ENCODE peak calls at places on chromosomes 1 and 21, in ten cellular contexts. X is neural progenitor cell, B is neuronal stem cell, J is astrocyte, S is IMR-90, Z is colonic mucosa, Q is HepG2, P is mesendoderm, C is mesenchymal stem cell, L is fibroblast of lung. G is an unnamed sample.

GRCh38 chr1:151839457-151840409 is at the start of gene C2CD4D:
- DNase-seq in X (peak), B (peak), J (no peak), S (no peak), Z (peak), Q (peak), P (peak), C (peak), L (no peak), G (peak)

GRCh38 chr1:169115891-169116585 is 9.5 kb downstream of the ATP1B1 start:
- DNase-seq in X (no peak), B (no peak), J (peak), S (peak), Z (peak), Q (peak), P (peak), C (peak), L (no peak), G (peak)

GRCh38 chr1:50123071-50123470 is 14.4 kb downstream of the ELAVL4 start:
- DNase-seq in X (no peak), B (no peak), J (no peak), S (no peak), Z (no peak), Q (peak), P (no peak), C (no peak), L (no peak), G (no peak)

GRCh38 chr1:64474639-64475038 is 4.7 kb downstream of the CACHD1 start:
- DNase-seq in X (no peak), B (no peak), J (no peak), S (no peak), Z (peak), Q (no peak), P (no peak), C (no peak), L (peak), G (peak)

GRCh38 chr1:59645893-59646292 is 168.9 kb upstream of the HOOK1 start:
- DNase-seq in X (no peak), B (no peak), J (peak), S (peak), Z (no peak), Q (no peak), P (peak), C (no peak), L (peak), G (no peak)

GRCh38 chr1:20476260-20477038 is 9.6 kb downstream of the CAMK2N1 start:
- DNase-seq in X (peak), B (no peak), J (no peak), S (no peak), Z (peak), Q (peak), P (peak), C (peak), L (peak), G (peak)

GRCh38 chr1:1347663-1348419 is 1.4 kb downstream of the DVL1 start:
- DNase-seq in X (peak), B (no peak), J (no peak), S (peak), Z (peak), Q (peak), P (peak), C (peak), L (no peak), G (peak)

GRCh38 chr1:167819849-167820683 is 93.9 kb downstream of the ADCY10 start:
- DNase-seq in X (peak), B (peak), J (peak), S (peak), Z (peak), Q (no peak), P (peak), C (peak), L (peak), G (peak)

GRCh38 chr1:42932442-42932941 is 26.2 kb downstream of the SLC2A1 start:
- DNase-seq in X (no peak), B (no peak), J (no peak), S (no peak), Z (peak), Q (no peak), P (no peak), C (no peak), L (no peak), G (no peak)

GRCh38 chr1:6177681-6178380 is 2.3 kb downstream of the CHD5 start:
- DNase-seq in X (no peak), B (no peak), J (no peak), S (no peak), Z (no peak), Q (no peak), P (no peak), C (no peak), L (no peak), G (no peak)

GRCh38 chr1:53498555-53499142 is 39.5 kb downstream of the DMRTB1 start:
- DNase-seq in X (no peak), B (no peak), J (peak), S (peak), Z (no peak), Q (no peak), P (no peak), C (no peak), L (no peak), G (no peak)

GRCh38 chr1:30088594-30089556 is 634.5 kb downstream of the MATN1 start:
- DNase-seq in X (no peak), B (no peak), J (no peak), S (no peak), Z (peak), Q (no peak), P (no peak), C (peak), L (no peak), G (no peak)

GRCh38 chr21:25752389-25752788 is 17.6 kb downstream of the GABPA start:
- DNase-seq in X (no peak), B (no peak), J (no peak), S (no peak), Z (no peak), Q (no peak), P (no peak), C (no peak), L (no peak), G (no peak)

GRCh38 chr21:25750085-25750484 is 15.3 kb downstream of the GABPA start:
- DNase-seq in X (no peak), B (no peak), J (no peak), S (no peak), Z (no peak), Q (no peak), P (peak), C (no peak), L (no peak), G (no peak)
- H3K9ac ChIP-seq in X (peak), B (no peak), J (no peak), S (no peak), Z (no peak), Q (no peak), P (no peak), C (no peak), L (no peak), G (no peak)

GRCh38 chr1:39575191-39576015 is 1.2 kb downstream of the PABPC4 start:
- DNase-seq in X (peak), B (peak), J (peak), S (peak), Z (peak), Q (peak), P (peak), C (peak), L (peak), G (peak)
- H3K9ac ChIP-seq in X (peak), B (peak), J (peak), S (peak), Z (peak), Q (peak), P (peak), C (peak), L (peak), G (peak)

GRCh38 chr1:201554167-201554600 is 15.3 kb downstream of the NAV1 start:
- DNase-seq in X (no peak), B (no peak), J (no peak), S (no peak), Z (no peak), Q (no peak), P (no peak), C (no peak), L (peak), G (no peak)

GRCh38 chr1:201555593-201555945 is 16.6 kb downstream of the NAV1 start:
- DNase-seq in X (no peak), B (no peak), J (no peak), S (no peak), Z (no peak), Q (no peak), P (no peak), C (no peak), L (no peak), G (no peak)

GRCh38 chr1:201553496-201554166 is 14.7 kb downstream of the NAV1 start:
- DNase-seq in X (no peak), B (no peak), J (peak), S (peak), Z (no peak), Q (no peak), P (no peak), C (no peak), L (peak), G (no peak)

GRCh38 chr1:201556841-201557571 is 18.1 kb downstream of the NAV1 start:
- DNase-seq in X (no peak), B (no peak), J (peak), S (peak), Z (no peak), Q (no peak), P (peak), C (peak), L (peak), G (no peak)

GRCh38 chr1:201554789-201555592 is 16.1 kb downstream of the NAV1 start:
- DNase-seq in X (no peak), B (no peak), J (no peak), S (no peak), Z (no peak), Q (no peak), P (no peak), C (no peak), L (no peak), G (no peak)
- H3K9ac ChIP-seq in X (no peak), B (no peak), J (no peak), S (no peak), Z (no peak), Q (no peak), P (no peak), C (peak), L (no peak), G (no peak)

GRCh38 chr1:46532095-46532494 is 19.4 kb downstream of the KNCN start:
- DNase-seq in X (no peak), B (no peak), J (no peak), S (no peak), Z (no peak), Q (no peak), P (no peak), C (no peak), L (no peak), G (no peak)
- H3K9ac ChIP-seq in X (no peak), B (no peak), J (no peak), S (no peak), Z (no peak), Q (no peak), P (no peak), C (no peak), L (no peak), G (no peak)

GRCh38 chr21:42471206-42471605 is 24.8 kb downstream of the RSPH1 start:
- DNase-seq in X (no peak), B (no peak), J (no peak), S (no peak), Z (no peak), Q (no peak), P (no peak), C (no peak), L (no peak), G (no peak)

GRCh38 chr21:42469272-42469671 is 26.8 kb downstream of the RSPH1 start:
- DNase-seq in X (no peak), B (no peak), J (no peak), S (no peak), Z (peak), Q (peak), P (no peak), C (no peak), L (no peak), G (no peak)

GRCh38 chr21:42466700-42467612 is 29.1 kb downstream of the RSPH1 start:
- DNase-seq in X (peak), B (no peak), J (peak), S (peak), Z (peak), Q (peak), P (peak), C (peak), L (peak), G (no peak)

GRCh38 chr21:42467613-42467983 is 28.4 kb downstream of the RSPH1 start:
- DNase-seq in X (no peak), B (no peak), J (no peak), S (no peak), Z (no peak), Q (no peak), P (no peak), C (no peak), L (no peak), G (no peak)

DNA sequence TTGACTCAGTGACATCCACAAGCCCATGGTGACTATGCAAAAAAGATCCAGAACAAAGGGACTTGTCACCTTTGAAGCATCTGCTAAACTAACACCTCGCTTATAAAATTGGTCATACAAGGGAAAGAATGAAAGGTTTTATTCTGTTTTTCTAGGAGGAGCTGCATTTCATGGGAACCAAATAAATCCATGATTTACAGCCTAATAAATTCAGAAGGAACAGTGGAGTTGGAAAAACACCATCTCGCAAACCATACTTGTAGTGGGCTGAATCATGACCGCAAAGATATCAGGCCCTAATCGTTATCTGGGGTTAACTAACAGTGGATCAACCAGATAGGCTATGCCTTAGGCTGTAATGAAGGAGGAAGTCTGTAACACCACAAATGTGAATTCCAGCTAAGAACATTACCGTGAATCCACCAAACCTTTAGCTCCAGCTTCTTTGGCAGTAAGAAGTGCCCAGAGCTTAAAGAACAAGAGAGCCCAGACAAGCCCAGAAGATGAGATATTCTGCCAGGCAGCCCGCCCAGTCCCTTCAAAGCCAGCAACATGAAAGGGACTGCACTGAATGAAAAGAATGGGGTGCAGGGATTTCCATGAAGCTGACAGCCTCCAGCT is 27.4 kb downstream of the RSPH1 start:
- DNase-seq in X (no peak), B (no peak), J (peak), S (no peak), Z (no peak), Q (no peak), P (peak), C (no peak), L (no peak), G (peak)
- H3K9ac ChIP-seq in X (no peak), B (no peak), J (no peak), S (no peak), Z (peak), Q (no peak), P (no peak), C (no peak), L (no peak), G (no peak)

G was measured in mammary epithelial cell.